ENCODE peak calls at places on chromosomes 3 and 15, in seven cellular contexts. A is sigmoid colon, X is lower leg skin, K is right lobe of liver, H is H54, S is HCT116, C is transverse colon. B is an unnamed sample.

GRCh38 chr3:165753560-165753959 is 83.7 kb downstream of the BCHE start:
- DNase-seq in A (no peak), X (no peak), K (no peak), H (no peak), S (no peak), C (no peak), B (no peak)

GRCh38 chr15:100692259-100692658 is 89.9 kb downstream of the ASB7 start:
- DNase-seq in A (no peak), X (no peak), K (no peak), H (no peak), S (no peak), C (no peak), B (no peak)

GRCh38 chr3:178634975-178635374 is 98.7 kb downstream of the KCNMB2 start:
- DNase-seq in A (no peak), X (no peak), K (no peak), H (no peak), S (no peak), C (no peak), B (no peak)

GRCh38 chr3:53856964-53857363 is 10.6 kb downstream of the IL17RB start:
- DNase-seq in A (no peak), X (no peak), K (no peak), H (no peak), S (no peak), C (no peak), B (no peak)

GRCh38 chr3:142588708-142589107 is 7.5 kb upstream of the PLS1 start:
- DNase-seq in A (no peak), X (no peak), K (no peak), H (no peak), S (no peak), C (no peak), B (no peak)

GRCh38 chr15:69812881-69813280 is 284.8 kb downstream of the TLE3 start:
- DNase-seq in A (no peak), X (no peak), K (no peak), H (no peak), S (peak), C (peak), B (no peak)

GRCh38 chr15:96264801-96265515 is 65.5 kb upstream of the NR2F2 start:
- DNase-seq in A (no peak), X (no peak), K (no peak), H (peak), S (peak), C (no peak), B (no peak)

GRCh38 chr3:52150357-52150756 is 3.9 kb downstream of the POC1A start:
- DNase-seq in A (no peak), X (no peak), K (no peak), H (no peak), S (no peak), C (no peak), B (no peak)

GRCh38 chr15:68791431-68792283 is 29.0 kb downstream of the ANP32A start:
- DNase-seq in A (no peak), X (no peak), K (no peak), H (no peak), S (no peak), C (no peak), B (no peak)

GRCh38 chr3:181868576-181868975 is 156.9 kb downstream of the SOX2 start:
- DNase-seq in A (no peak), X (peak), K (no peak), H (no peak), S (peak), C (no peak), B (no peak)

GRCh38 chr3:190497809-190498208 is 16.1 kb upstream of the IL1RAP start:
- DNase-seq in A (no peak), X (no peak), K (no peak), H (no peak), S (no peak), C (no peak), B (no peak)

GRCh38 chr15:34837246-34838016 is 42.1 kb upstream of the ACTC1 start:
- DNase-seq in A (no peak), X (no peak), K (no peak), H (peak), S (no peak), C (no peak), B (no peak)

GRCh38 chr3:64213224-64213893 is 11.9 kb downstream of the PRICKLE2 start:
- DNase-seq in A (no peak), X (no peak), K (no peak), H (no peak), S (no peak), C (no peak), B (no peak)

GRCh38 chr3:13461169-13462124 is 18.7 kb upstream of the HDAC11 start:
- DNase-seq in A (no peak), X (no peak), K (peak), H (peak), S (peak), C (peak), B (peak)

GRCh38 chr3:79810101-79810500 is 42.3 kb upstream of the ROBO1 start:
- DNase-seq in A (no peak), X (no peak), K (no peak), H (no peak), S (no peak), C (no peak), B (no peak)

GRCh38 chr3:71376499-71376898 is 207.0 kb downstream of the FOXP1 start:
- DNase-seq in A (no peak), X (no peak), K (no peak), H (no peak), S (no peak), C (no peak), B (no peak)

GRCh38 chr3:159766563-159767185 is 222.0 kb upstream of the IL12A start:
- DNase-seq in A (no peak), X (no peak), K (no peak), H (peak), S (no peak), C (no peak), B (no peak)

GRCh38 chr3:192835818-192836468 is 81.7 kb downstream of the MB21D2 start:
- DNase-seq in A (peak), X (no peak), K (no peak), H (no peak), S (no peak), C (peak), B (no peak)

GRCh38 chr3:60788185-60788584 is 463.1 kb downstream of the FHIT start:
- DNase-seq in A (no peak), X (no peak), K (no peak), H (no peak), S (no peak), C (no peak), B (no peak)

GRCh38 chr15:66126057-66126855 is 127.3 kb downstream of the MEGF11 start:
- DNase-seq in A (no peak), X (no peak), K (no peak), H (no peak), S (no peak), C (no peak), B (no peak)

GRCh38 chr3:8576841-8577553 is 67.6 kb downstream of the SSUH2 start:
- DNase-seq in A (no peak), X (no peak), K (no peak), H (no peak), S (no peak), C (peak), B (no peak)

GRCh38 chr3:187925326-187925725 is 180.1 kb upstream of the BCL6 start:
- DNase-seq in A (no peak), X (no peak), K (no peak), H (no peak), S (no peak), C (no peak), B (no peak)

GRCh38 chr3:143825513-143825912 is 22.8 kb downstream of the SLC9A9 start:
- DNase-seq in A (no peak), X (no peak), K (no peak), H (no peak), S (no peak), C (no peak), B (no peak)

GRCh38 chr3:143951351-143951971 is 20.2 kb upstream of the DIPK2A start:
- DNase-seq in A (no peak), X (no peak), K (no peak), H (no peak), S (peak), C (no peak), B (peak)

GRCh38 chr3:187368765-187369450 is 723 bp downstream of the RTP4 start:
- DNase-seq in A (no peak), X (no peak), K (no peak), H (no peak), S (no peak), C (no peak), B (no peak)

GRCh38 chr15:72195101-72195511 is 2.5 kb downstream of the GRAMD2A start:
- DNase-seq in A (no peak), X (no peak), K (no peak), H (no peak), S (no peak), C (no peak), B (no peak)

GRCh38 chr3:33030802-33031201 is 66.1 kb downstream of the GLB1 start:
- DNase-seq in A (no peak), X (no peak), K (no peak), H (no peak), S (no peak), C (no peak), B (peak)

GRCh38 chr15:92747047-92747446 is 91.5 kb upstream of the FAM174B start:
- DNase-seq in A (no peak), X (no peak), K (no peak), H (no peak), S (no peak), C (no peak), B (no peak)

GRCh38 chr3:55750525-55750924 is 263.4 kb upstream of the WNT5A start:
- DNase-seq in A (no peak), X (no peak), K (no peak), H (no peak), S (no peak), C (peak), B (no peak)

GRCh38 chr3:16928386-16929132 is 43.8 kb downstream of the PLCL2 start:
- DNase-seq in A (no peak), X (no peak), K (no peak), H (no peak), S (no peak), C (no peak), B (no peak)

GRCh38 chr3:81173514-81173913 is 587.9 kb downstream of the GBE1 start:
- DNase-seq in A (no peak), X (no peak), K (no peak), H (no peak), S (no peak), C (no peak), B (no peak)

GRCh38 chr3:137990427-137990826 is 19.5 kb upstream of the CLDN18 start:
- DNase-seq in A (no peak), X (no peak), K (no peak), H (no peak), S (no peak), C (no peak), B (no peak)

GRCh38 chr15:80679167-80679804 is 15.8 kb upstream of the ABHD17C start:
- DNase-seq in A (no peak), X (no peak), K (no peak), H (no peak), S (no peak), C (peak), B (no peak)

GRCh38 chr3:104909721-104910120 is 457.0 kb upstream of the ALCAM start:
- DNase-seq in A (no peak), X (no peak), K (no peak), H (no peak), S (no peak), C (no peak), B (no peak)

GRCh38 chr15:101542306-101543025 is 53.0 kb upstream of the PCSK6 start:
- DNase-seq in A (peak), X (peak), K (no peak), H (no peak), S (no peak), C (no peak), B (no peak)

GRCh38 chr15:101242160-101242998 is 9.5 kb downstream of the CHSY1 start:
- DNase-seq in A (no peak), X (peak), K (no peak), H (no peak), S (no peak), C (peak), B (no peak)

GRCh38 chr3:129439381-129439816 is 349 bp downstream of the MBD4 start:
- DNase-seq in A (peak), X (peak), K (peak), H (peak), S (no peak), C (peak), B (peak)

GRCh38 chr3:187748050-187748481 is 2.8 kb upstream of the BCL6 start:
- DNase-seq in A (peak), X (peak), K (peak), H (peak), S (peak), C (peak), B (peak)

GRCh38 chr3:185630182-185630622 is 44.1 kb downstream of the SENP2 start:
- DNase-seq in A (no peak), X (no peak), K (peak), H (no peak), S (no peak), C (peak), B (no peak)

GRCh38 chr3:49119439-49119838 is 1.2 kb downstream of the USP19 start:
- DNase-seq in A (no peak), X (no peak), K (no peak), H (no peak), S (no peak), C (no peak), B (no peak)
- TF ChIP-seq POLR2A in A (no peak), X (no peak), K (no peak), H (no peak), S (no peak), C (no peak), B (no peak)

GRCh38 chr15:40508216-40508615 is 37.4 kb downstream of the CHST14 start:
- DNase-seq in A (no peak), X (no peak), K (no peak), H (no peak), S (no peak), C (no peak), B (no peak)

GRCh38 chr15:40510201-40510600 is 39.4 kb downstream of the CHST14 start:
- DNase-seq in A (no peak), X (no peak), K (no peak), H (no peak), S (no peak), C (no peak), B (peak)

GRCh38 chr15:40512440-40512839 is 41.7 kb downstream of the CHST14 start:
- DNase-seq in A (no peak), X (no peak), K (no peak), H (no peak), S (no peak), C (no peak), B (no peak)

GRCh38 chr15:40511093-40511471 is 40.3 kb downstream of the CHST14 start:
- DNase-seq in A (no peak), X (no peak), K (no peak), H (no peak), S (no peak), C (peak), B (peak)

GRCh38 chr15:40511472-40512133 is 40.8 kb downstream of the CHST14 start:
- DNase-seq in A (peak), X (peak), K (peak), H (peak), S (no peak), C (peak), B (peak)
- TF ChIP-seq POLR2A in A (no peak), X (no peak), K (peak), H (no peak), S (peak), C (no peak), B (no peak)

GRCh38 chr3:31230834-31231233 is 301.9 kb upstream of the STT3B start:
- DNase-seq in A (no peak), X (no peak), K (no peak), H (no peak), S (no peak), C (no peak), B (no peak)
- TF ChIP-seq POLR2A in A (no peak), X (no peak), K (no peak), H (no peak), S (no peak), C (no peak), B (no peak)

GRCh38 chr15:90062729-90063684 is 39.3 kb downstream of the IDH2 start:
- DNase-seq in A (no peak), X (no peak), K (no peak), H (no peak), S (no peak), C (no peak), B (no peak)

GRCh38 chr15:90062023-90062728 is 40.1 kb downstream of the IDH2 start:
- DNase-seq in A (no peak), X (no peak), K (no peak), H (no peak), S (no peak), C (peak), B (peak)

GRCh38 chr15:90060797-90061196 is 41.5 kb downstream of the IDH2 start:
- DNase-seq in A (no peak), X (no peak), K (no peak), H (no peak), S (no peak), C (no peak), B (no peak)

GRCh38 chr15:90058308-90058707 is 44.0 kb downstream of the IDH2 start:
- DNase-seq in A (no peak), X (no peak), K (no peak), H (no peak), S (no peak), C (no peak), B (no peak)

DNA sequence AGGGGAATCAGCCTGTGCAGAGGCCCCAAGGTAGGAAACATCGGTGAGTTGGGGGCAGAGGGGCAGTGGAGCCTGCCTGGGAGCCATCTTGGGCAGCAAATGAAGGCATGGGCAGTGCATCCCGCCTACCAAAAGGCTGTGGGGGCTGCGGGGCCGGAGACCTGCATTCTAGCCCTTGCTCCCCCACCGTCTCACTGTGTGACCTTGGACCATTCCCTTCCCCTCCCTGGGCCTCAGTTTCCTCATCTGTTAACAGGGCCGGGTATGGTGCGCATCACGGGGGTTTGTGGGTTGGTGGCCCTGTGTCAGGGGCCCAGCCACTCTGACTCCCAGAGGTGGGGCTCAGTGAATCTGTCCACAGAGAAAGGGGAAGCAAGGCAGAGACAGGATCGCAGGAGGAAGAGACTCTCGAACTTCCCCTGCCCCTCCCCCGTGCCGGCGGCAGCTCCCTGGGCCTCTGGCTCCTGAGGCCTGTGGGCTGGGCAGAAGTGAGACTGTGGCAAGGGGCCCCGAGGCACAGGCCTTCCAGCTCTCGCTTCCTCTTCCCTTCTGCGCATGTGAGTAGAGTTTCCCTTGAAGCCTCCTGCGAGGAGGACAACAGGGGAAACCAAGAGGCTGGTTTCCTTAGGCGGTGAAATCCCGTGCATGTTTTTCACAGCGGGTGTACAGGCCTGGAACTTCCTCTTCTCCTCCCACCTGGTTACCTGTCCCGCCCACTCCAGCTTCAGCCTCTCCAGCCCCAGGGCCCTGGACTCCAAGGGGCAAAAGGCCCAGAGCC is 42.9 kb downstream of the IDH2 start:
- DNase-seq in A (peak), X (no peak), K (peak), H (no peak), S (no peak), C (peak), B (peak)
- TF ChIP-seq POLR2A in A (no peak), X (no peak), K (no peak), H (no peak), S (no peak), C (peak), B (no peak)

DNA sequence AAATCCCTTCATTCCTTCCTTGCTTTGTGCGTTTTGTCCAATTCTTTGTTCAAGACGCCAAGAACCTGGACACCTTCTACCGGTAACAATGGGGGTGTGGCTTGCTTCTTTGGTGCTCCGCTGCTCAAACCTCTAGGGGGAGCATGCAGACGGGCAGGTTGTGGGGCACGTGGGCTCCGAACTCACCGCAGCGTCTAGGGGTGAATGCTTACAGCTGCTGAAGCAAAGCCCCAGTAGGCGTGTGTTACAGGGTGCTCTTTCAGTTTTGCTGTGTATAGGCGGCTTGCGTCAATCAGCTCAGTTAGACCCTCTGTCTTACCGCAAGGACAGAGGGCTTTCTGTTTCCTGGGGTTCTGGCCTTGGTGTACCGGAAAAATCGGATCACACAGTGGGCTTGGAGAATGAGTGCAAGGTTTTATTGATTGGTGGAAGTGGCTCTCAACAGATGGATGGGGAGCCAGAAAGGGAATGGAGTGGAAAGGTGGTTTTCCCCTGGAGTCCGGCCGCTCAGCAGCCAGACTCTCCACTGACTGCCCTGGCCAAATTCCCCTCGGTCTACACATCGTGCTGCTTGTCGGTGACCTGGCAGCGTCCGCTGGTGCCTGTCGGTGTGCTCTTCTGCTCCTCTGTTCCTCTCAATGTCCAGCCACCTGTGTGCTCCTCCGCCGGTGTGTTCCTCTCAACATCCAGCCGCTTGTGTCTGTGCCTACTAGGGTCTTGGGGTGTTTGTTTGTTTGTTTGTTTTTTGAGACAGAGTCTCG is 1.2 kb upstream of the LRRC34 start:
- DNase-seq in A (no peak), X (no peak), K (peak), H (no peak), S (no peak), C (peak), B (peak)
- TF ChIP-seq POLR2A in A (no peak), X (no peak), K (no peak), H (no peak), S (no peak), C (no peak), B (no peak)

GRCh38 chr3:133574260-133574881 is 885 bp downstream of the CDV3 start:
- DNase-seq in A (peak), X (peak), K (peak), H (no peak), S (no peak), C (peak), B (no peak)
- TF ChIP-seq POLR2A in A (peak), X (no peak), K (peak), H (peak), S (no peak), C (peak), B (peak)

GRCh38 chr3:136731274-136731884 is 20.8 kb downstream of the STAG1 start:
- DNase-seq in A (no peak), X (no peak), K (no peak), H (no peak), S (no peak), C (no peak), B (no peak)

GRCh38 chr3:136725468-136725867 is 26.7 kb downstream of the STAG1 start:
- DNase-seq in A (no peak), X (no peak), K (no peak), H (no peak), S (no peak), C (no peak), B (no peak)

GRCh38 chr3:136730595-136731273 is 21.4 kb downstream of the STAG1 start:
- DNase-seq in A (no peak), X (no peak), K (no peak), H (no peak), S (no peak), C (peak), B (no peak)

GRCh38 chr3:136728918-136729317 is 23.3 kb downstream of the STAG1 start:
- DNase-seq in A (no peak), X (no peak), K (no peak), H (no peak), S (no peak), C (no peak), B (no peak)

DNA sequence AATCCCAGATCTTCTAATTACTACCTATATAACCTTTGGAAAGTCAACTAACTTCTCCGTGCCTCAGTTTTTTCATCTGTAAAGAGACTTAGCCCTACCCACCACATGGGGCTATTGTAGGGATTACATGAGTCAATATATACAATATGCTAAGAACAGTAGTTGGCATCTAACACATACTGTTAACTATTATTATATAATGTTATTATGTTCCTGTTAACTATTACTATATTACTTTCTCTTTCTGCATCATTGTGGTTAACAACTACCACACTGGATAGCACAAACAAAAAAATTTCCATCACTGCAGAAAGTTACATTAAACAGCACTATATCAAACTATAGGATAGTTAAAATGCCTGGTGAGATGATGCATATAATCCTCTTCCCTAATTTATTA is 23.7 kb downstream of the STAG1 start:
- DNase-seq in A (no peak), X (no peak), K (no peak), H (no peak), S (no peak), C (no peak), B (no peak)
- TF ChIP-seq POLR2A in A (no peak), X (no peak), K (no peak), H (no peak), S (no peak), C (no peak), B (no peak)